ENCODE peak calls at places on chromosomes 1 and 21, in six cellular contexts. X, J, I, L, A and Y are unnamed samples.

GRCh38 chr1:16231331-16232315 is 5.4 kb downstream of the CPLANE2 start:
- DNase-seq in X (no peak), J (no peak), I (no peak), L (no peak), A (no peak), Y (no peak)

GRCh38 chr1:203504400-203505250 is 10.7 kb downstream of the OPTC start:
- DNase-seq in X (peak; percentile 88), J (peak; percentile 59), I (peak; percentile 32), L (peak; percentile 83), A (peak; percentile 87), Y (peak; percentile 92)

GRCh38 chr21:45096216-45096615 is 21.8 kb downstream of the ADARB1 start:
- DNase-seq in X (no peak), J (no peak), I (no peak), L (no peak), A (no peak), Y (no peak)

GRCh38 chr1:248618878-248619277 is 16.0 kb downstream of the OR2T11 start:
- DNase-seq in X (peak; percentile 21), J (no peak), I (peak; percentile 4), L (no peak), A (no peak), Y (no peak)

GRCh38 chr1:187096689-187097088 is 267.9 kb downstream of the PLA2G4A start:
- DNase-seq in X (no peak), J (no peak), I (no peak), L (no peak), A (no peak), Y (no peak)

GRCh38 chr1:59453297-59453970 is 156.5 kb downstream of the FGGY start:
- DNase-seq in X (no peak), J (no peak), I (no peak), L (no peak), A (no peak), Y (no peak)

GRCh38 chr1:243316366-243316989 is 60.6 kb downstream of the SDCCAG8 start:
- DNase-seq in X (no peak), J (no peak), I (no peak), L (no peak), A (no peak), Y (no peak)

GRCh38 chr1:211518330-211519289 is 26.6 kb upstream of the RD3 start:
- DNase-seq in X (no peak), J (no peak), I (no peak), L (no peak), A (no peak), Y (no peak)

GRCh38 chr1:213983589-213984386 is 4.0 kb upstream of the PROX1 start:
- DNase-seq in X (no peak), J (no peak), I (no peak), L (no peak), A (no peak), Y (no peak)

GRCh38 chr1:180586671-180587155 is 27.9 kb downstream of the OVAAL start:
- DNase-seq in X (peak; percentile 44), J (no peak), I (no peak), L (no peak), A (no peak), Y (peak; percentile 43)

GRCh38 chr1:165501351-165501974 is 42.3 kb upstream of the LRRC52 start:
- DNase-seq in X (no peak), J (no peak), I (no peak), L (no peak), A (no peak), Y (no peak)

GRCh38 chr1:215474940-215475339 is 92.2 kb upstream of the KCTD3 start:
- DNase-seq in X (no peak), J (no peak), I (no peak), L (no peak), A (no peak), Y (no peak)

GRCh38 chr1:156508205-156508954 is 7.8 kb upstream of the MEF2D start:
- DNase-seq in X (peak; percentile 72), J (no peak), I (no peak), L (peak; percentile 66), A (no peak), Y (no peak)

GRCh38 chr21:15363921-15364320 is 299.1 kb upstream of the NRIP1 start:
- DNase-seq in X (no peak), J (no peak), I (no peak), L (peak; percentile 36), A (no peak), Y (no peak)

GRCh38 chr1:206575165-206575893 is 36.9 kb downstream of the EIF2D start:
- DNase-seq in X (peak; percentile 77), J (peak; percentile 80), I (peak; percentile 51), L (peak; percentile 90), A (no peak), Y (peak; percentile 47)